ENCODE peak calls at places on chromosomes 13 and 19, in five cellular contexts. One of them, this sample, is unnamed.

GRCh38 chr19:30062331-30063183 is 120.5 kb downstream of the URI1 start:
- DNase-seq in ELR: no peak
- DNase-seq in brain microvascular endothelial cell: no peak
- DNase-seq in aorta: no peak
- DNase-seq in ascending aorta: peak
- DNase-seq in this sample: no peak

GRCh38 chr19:35000647-35001501 is 751 bp downstream of the GRAMD1A start:
- DNase-seq in brain microvascular endothelial cell: peak
- DNase-seq in ascending aorta: no peak
- DNase-seq in aorta: no peak
- DNase-seq in ELR: peak
- DNase-seq in this sample: no peak

GRCh38 chr19:18662972-18663732 is 20.3 kb upstream of the CRTC1 start:
- DNase-seq in ELR: no peak
- DNase-seq in brain microvascular endothelial cell: no peak
- DNase-seq in aorta: no peak
- DNase-seq in ascending aorta: no peak
- DNase-seq in this sample: no peak

GRCh38 chr13:99468971-99469545 is 32.2 kb upstream of the TM9SF2 start:
- DNase-seq in aorta: no peak
- DNase-seq in ascending aorta: no peak
- DNase-seq in brain microvascular endothelial cell: no peak
- DNase-seq in ELR: no peak
- DNase-seq in this sample: no peak

GRCh38 chr13:96871470-96871869 is 122.8 kb downstream of the OXGR1 start:
- DNase-seq in brain microvascular endothelial cell: no peak
- DNase-seq in ELR: no peak
- DNase-seq in aorta: no peak
- DNase-seq in ascending aorta: no peak
- DNase-seq in this sample: no peak

GRCh38 chr13:85261757-85262346 is 537.4 kb downstream of the SLITRK6 start:
- DNase-seq in brain microvascular endothelial cell: no peak
- DNase-seq in ascending aorta: no peak
- DNase-seq in aorta: no peak
- DNase-seq in ELR: peak
- DNase-seq in this sample: no peak

GRCh38 chr13:106197506-106197905 is 338.0 kb downstream of the EFNB2 start:
- DNase-seq in ascending aorta: no peak
- DNase-seq in brain microvascular endothelial cell: no peak
- DNase-seq in ELR: no peak
- DNase-seq in aorta: no peak
- DNase-seq in this sample: no peak

GRCh38 chr13:30091035-30091434 is 216.3 kb downstream of the KATNAL1 start:
- DNase-seq in brain microvascular endothelial cell: no peak
- DNase-seq in aorta: no peak
- DNase-seq in ELR: no peak
- DNase-seq in ascending aorta: no peak
- DNase-seq in this sample: no peak

GRCh38 chr19:10353793-10354391 is 14.5 kb upstream of the ICAM3 start:
- DNase-seq in ELR: peak
- DNase-seq in aorta: no peak
- DNase-seq in brain microvascular endothelial cell: peak
- DNase-seq in ascending aorta: no peak
- DNase-seq in this sample: no peak